ENCODE peak calls at places on chromosomes 16 and 17, in five cellular contexts. L is hypothalamus; V is A549; M is 8988T; A is activated T-helper 1 cell treated with anti-CD3 and anti-CD28 coated beads, Interleukin-2, amount 50 U/mL, for 16 hours. X is an unnamed sample.

GRCh38 chr17:50618300-50618699 is 16.4 kb upstream of the ABCC3 start:
- DNase-seq in M (no peak), V (no peak), A (no peak), L (no peak), X (no peak)

GRCh38 chr16:14263011-14263410 is 191.9 kb downstream of the MRTFB start:
- DNase-seq in L (peak; percentile 10), M (no peak), A (no peak), V (no peak), X (no peak)

GRCh38 chr17:45139533-45139920 is 4.0 kb downstream of the ACBD4 start:
- DNase-seq in V (no peak), A (no peak), L (no peak), M (no peak), X (no peak)

GRCh38 chr16:49342336-49343265 is 31.0 kb upstream of the C16orf78 start:
- DNase-seq in L (no peak), A (no peak), V (no peak), M (no peak), X (no peak)

GRCh38 chr16:74216319-74216718 is 80.3 kb upstream of the PSMD7 start:
- DNase-seq in A (no peak), V (no peak), M (no peak), L (no peak), X (no peak)

GRCh38 chr17:3687949-3688614 is 7.9 kb downstream of the P2RX5 start:
- DNase-seq in V (no peak), M (no peak), A (no peak), L (no peak), X (no peak)

GRCh38 chr16:88002749-88003148 is 51.5 kb downstream of the BANP start:
- DNase-seq in M (no peak), V (no peak), L (no peak), A (no peak), X (no peak)

GRCh38 chr17:74525781-74526288 is 5.4 kb downstream of the CD300LB start:
- DNase-seq in M (no peak), A (no peak), L (no peak), V (no peak), X (no peak)

GRCh38 chr17:14282700-14283099 is 18.2 kb upstream of the HS3ST3B1 start:
- DNase-seq in L (no peak), A (no peak), M (no peak), V (no peak), X (no peak)

GRCh38 chr16:87344931-87345631 is 27.9 kb upstream of the C16orf95 start:
- DNase-seq in M (no peak), A (peak; percentile 17), V (no peak), L (no peak), X (no peak)

GRCh38 chr17:44159519-44160210 is 10.8 kb upstream of the ASB16 start:
- DNase-seq in M (no peak), L (no peak), V (no peak), A (no peak), X (no peak)

GRCh38 chr17:64130559-64131001 is 636 bp upstream of the ERN1 start:
- DNase-seq in A (no peak), M (no peak), V (no peak), L (no peak), X (no peak)

GRCh38 chr17:79135011-79135410 is 60.4 kb downstream of the ENGASE start:
- DNase-seq in L (no peak), V (no peak), M (no peak), A (no peak), X (no peak)